ENCODE peak calls at places on chromosomes 7 and 10, in five cellular contexts. R is IMR-90, K is endothelial cell, T is tibial nerve, B is mesothelial cell of epicardium. A is an unnamed sample.

GRCh38 chr7:4667776-4668509 is 14.2 kb upstream of the FOXK1 start:
- DNase-seq in R (peak; percentile 90), K (no peak), T (no peak), B (no peak), A (no peak)

GRCh38 chr7:114534957-114535356 is 120.3 kb downstream of the FOXP2 start:
- DNase-seq in R (no peak), K (no peak), T (no peak), B (no peak), A (no peak)

GRCh38 chr10:133042816-133043215 is 44.9 kb upstream of the ADGRA1 start:
- DNase-seq in R (no peak), K (no peak), T (no peak), B (no peak), A (no peak)

GRCh38 chr10:72334832-72335393 is 19.8 kb downstream of the DNAJB12 start:
- DNase-seq in R (peak; percentile 79), K (no peak), T (peak; percentile 89), B (no peak), A (peak; percentile 96)

GRCh38 chr10:108970016-108970415 is 953.3 kb downstream of the XPNPEP1 start:
- DNase-seq in R (peak; percentile 8), K (peak; percentile 43), T (no peak), B (peak; percentile 22), A (no peak)

GRCh38 chr10:22433875-22434274 is 88.6 kb downstream of the SPAG6 start:
- DNase-seq in R (peak; percentile 96), K (no peak), T (no peak), B (no peak), A (no peak)

GRCh38 chr7:460374-461117 is 59.1 kb downstream of the PDGFA start:
- DNase-seq in R (peak; percentile 38), K (no peak), T (no peak), B (no peak), A (no peak)

GRCh38 chr7:23462846-23463245 is 7.4 kb downstream of the IGF2BP3 start:
- DNase-seq in R (peak; percentile 67), K (peak; percentile 8), T (no peak), B (no peak), A (peak; percentile 31)

GRCh38 chr10:3761111-3761686 is 23.8 kb downstream of the KLF6 start:
- DNase-seq in R (peak; percentile 29), K (no peak), T (no peak), B (no peak), A (no peak)

GRCh38 chr7:39432807-39433416 is 133.3 kb upstream of the YAE1 start:
- DNase-seq in R (no peak), K (no peak), T (no peak), B (no peak), A (no peak)

GRCh38 chr10:24463683-24464426 is 254.9 kb downstream of the KIAA1217 start:
- DNase-seq in R (peak; percentile 98), K (no peak), T (no peak), B (no peak), A (peak; percentile 68)

GRCh38 chr10:24462340-24462739 is 253.4 kb downstream of the KIAA1217 start:
- DNase-seq in R (no peak), K (no peak), T (no peak), B (no peak), A (no peak)

GRCh38 chr10:24465124-24465874 is 256.4 kb downstream of the KIAA1217 start:
- DNase-seq in R (peak; percentile 91), K (no peak), T (no peak), B (no peak), A (no peak)

GRCh38 chr10:24465899-24466615 is 257.1 kb downstream of the KIAA1217 start:
- DNase-seq in R (peak; percentile 96), K (no peak), T (no peak), B (no peak), A (peak; percentile 85)

GRCh38 chr10:24462889-24463552 is 254.1 kb downstream of the KIAA1217 start:
- DNase-seq in R (no peak), K (no peak), T (no peak), B (no peak), A (no peak)
- TF ChIP-seq CTCF in R (peak; percentile 22), K (no peak), T (no peak), B (no peak), A (no peak)

DNA sequence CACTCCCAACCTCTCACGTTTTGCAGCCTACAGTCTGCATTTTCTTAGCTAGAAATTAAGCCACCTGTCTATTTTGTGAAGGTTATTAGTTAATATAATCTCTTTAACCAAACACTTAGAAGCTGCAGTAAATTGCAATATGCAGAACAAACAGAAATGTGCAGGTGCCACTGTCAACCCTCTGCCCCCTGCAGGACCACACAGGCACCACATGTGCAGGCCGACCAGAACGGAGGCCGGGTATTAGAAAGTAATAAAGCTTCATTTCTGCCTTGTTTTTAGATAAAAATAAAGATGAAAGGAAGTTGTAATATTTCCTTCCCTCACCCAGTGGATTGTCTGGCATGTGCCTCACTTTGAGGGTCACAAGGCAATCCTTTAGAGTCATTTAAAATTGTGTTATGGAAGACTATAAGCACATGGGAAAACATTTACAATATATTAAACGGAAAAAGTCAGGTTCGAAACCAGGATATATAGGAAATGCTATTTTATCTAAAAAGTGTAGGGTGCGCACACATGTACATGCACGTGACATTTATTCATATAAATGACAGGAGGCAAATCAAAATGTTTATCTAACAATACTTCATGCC is 158.2 kb downstream of the ARHGAP12 start:
- DNase-seq in R (no peak), K (peak; percentile 63), T (no peak), B (no peak), A (peak; percentile 73)
- TF ChIP-seq CTCF in R (peak; percentile 37), K (peak; percentile 84), T (peak; percentile 42), B (peak; percentile 61), A (peak; percentile 87)

GRCh38 chr10:105187243-105187642 is 546.2 kb downstream of the SORCS3 start:
- DNase-seq in R (no peak), K (no peak), T (no peak), B (no peak), A (no peak)
- TF ChIP-seq CTCF in R (no peak), K (no peak), T (no peak), B (no peak), A (no peak)

DNA sequence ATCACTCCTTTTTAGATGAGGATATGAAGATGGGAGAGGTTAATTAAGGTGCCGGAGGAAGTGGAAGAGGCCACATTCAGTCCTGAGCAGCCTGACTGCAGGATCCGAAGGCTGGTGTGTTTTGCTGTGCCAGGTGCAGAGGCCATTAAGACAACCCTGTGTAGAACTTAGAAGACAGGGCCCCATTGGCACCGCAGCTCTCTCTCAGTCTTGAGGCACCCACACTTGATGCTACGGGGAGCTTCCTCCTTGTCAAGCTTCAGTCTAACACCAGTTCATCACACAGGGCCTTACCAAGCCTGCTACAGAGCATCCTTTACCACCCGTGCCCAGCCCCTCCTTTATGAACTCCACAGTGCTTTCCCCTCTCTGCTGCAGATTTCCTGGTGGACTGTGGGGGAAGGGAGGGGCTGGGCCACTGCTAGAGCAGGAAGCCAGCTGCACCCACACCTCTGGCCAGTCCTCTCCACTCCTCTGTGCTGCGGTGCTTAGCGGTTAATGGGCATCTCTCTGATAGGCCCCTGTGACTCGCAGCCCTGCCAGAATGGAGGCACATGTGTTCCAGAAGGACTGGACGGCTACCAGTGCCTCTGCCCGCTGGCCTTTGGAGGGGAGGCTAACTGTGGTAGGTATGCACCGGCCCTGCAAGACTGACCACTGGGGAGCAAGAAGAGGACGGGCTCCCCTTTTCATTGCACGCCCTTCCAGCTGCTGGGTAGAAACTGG is 45.5 kb downstream of the VWA2 start:
- DNase-seq in R (no peak), K (no peak), T (no peak), B (no peak), A (no peak)
- TF ChIP-seq CTCF in R (no peak), K (no peak), T (no peak), B (no peak), A (no peak)

GRCh38 chr7:144057954-144058353 is 9.2 kb downstream of the OR2A5 start:
- DNase-seq in R (no peak), K (no peak), T (no peak), B (no peak), A (no peak)

GRCh38 chr7:144069511-144069910 is at the start of gene OR2A25:
- DNase-seq in R (no peak), K (no peak), T (no peak), B (no peak), A (no peak)

GRCh38 chr7:144063710-144064109 is 5.9 kb upstream of the OR2A25 start:
- DNase-seq in R (no peak), K (no peak), T (no peak), B (no peak), A (no peak)
- TF ChIP-seq CTCF in R (peak; percentile 3), K (peak; percentile 71), T (no peak), B (peak; percentile 55), A (peak; percentile 49)